ENCODE peak calls at places on chromosomes 2 and 18, in eight cellular contexts. R is GM20000, T is hippocampal formation, L is hepatocyte, I is amniotic stem cell, F is activated B cell treated with CpG ODN at 0.5 μM for 24 hours, J is EL, W is A549. Q is an unnamed sample.

GRCh38 chr2:99430614-99431258 is 59.1 kb downstream of the REV1 start:
- DNase-seq in R (no peak), T (no peak), L (no peak), I (peak; percentile 42), F (no peak), J (peak; percentile 13), W (no peak), Q (peak; percentile 1)

GRCh38 chr2:202161106-202161836 is 77.1 kb downstream of the SUMO1 start:
- DNase-seq in R (no peak), T (no peak), L (no peak), I (no peak), F (no peak), J (no peak), W (no peak), Q (no peak)

GRCh38 chr2:200314976-200315567 is 8.6 kb downstream of the SPATS2L start:
- DNase-seq in R (no peak), T (no peak), L (no peak), I (no peak), F (no peak), J (peak; percentile 59), W (no peak), Q (no peak)

GRCh38 chr18:77344777-77345507 is 95.3 kb downstream of the GALR1 start:
- DNase-seq in R (no peak), T (no peak), L (no peak), I (no peak), F (no peak), J (no peak), W (no peak), Q (no peak)

GRCh38 chr2:172335731-172336130 is 91.7 kb upstream of the ITGA6 start:
- DNase-seq in R (no peak), T (no peak), L (peak; percentile 27), I (no peak), F (no peak), J (no peak), W (no peak), Q (no peak)

GRCh38 chr2:204046145-204046544 is 109.6 kb downstream of the ICOS start:
- DNase-seq in R (peak; percentile 23), T (no peak), L (no peak), I (no peak), F (no peak), J (no peak), W (no peak), Q (no peak)

GRCh38 chr2:164675698-164676097 is 54.4 kb upstream of the GRB14 start:
- DNase-seq in R (no peak), T (no peak), L (no peak), I (no peak), F (no peak), J (no peak), W (no peak), Q (no peak)

GRCh38 chr2:165675551-165675968 is 118.5 kb downstream of the GALNT3 start:
- DNase-seq in R (no peak), T (no peak), L (no peak), I (no peak), F (no peak), J (no peak), W (peak; percentile 19), Q (no peak)

GRCh38 chr2:36371070-36371962 is 15.7 kb downstream of the CRIM1 start:
- DNase-seq in R (no peak), T (no peak), L (no peak), I (no peak), F (no peak), J (peak; percentile 63), W (peak; percentile 62), Q (peak; percentile 74)

GRCh38 chr2:236343400-236344161 is 79.4 kb upstream of the ASB18 start:
- DNase-seq in R (peak; percentile 76), T (no peak), L (peak; percentile 82), I (peak; percentile 52), F (no peak), J (peak; percentile 62), W (peak; percentile 79), Q (peak; percentile 80)

GRCh38 chr2:47724221-47724981 is 58.5 kb upstream of the MSH6 start:
- DNase-seq in R (peak; percentile 76), T (no peak), L (no peak), I (no peak), F (peak; percentile 62), J (peak; percentile 6), W (peak; percentile 18), Q (no peak)

GRCh38 chr18:79900610-79901570 is 50.6 kb downstream of the SLC66A2 start:
- DNase-seq in R (no peak), T (no peak), L (no peak), I (no peak), F (no peak), J (no peak), W (no peak), Q (no peak)

GRCh38 chr2:119111115-119111975 is 47.2 kb downstream of the C1QL2 start:
- DNase-seq in R (no peak), T (no peak), L (peak; percentile 77), I (no peak), F (no peak), J (no peak), W (peak; percentile 9), Q (no peak)

GRCh38 chr2:64422466-64422865 is 31.5 kb upstream of the LGALSL start:
- DNase-seq in R (no peak), T (no peak), L (no peak), I (no peak), F (no peak), J (no peak), W (no peak), Q (no peak)

GRCh38 chr2:19895535-19895934 is 6.2 kb downstream of the TTC32 start:
- DNase-seq in R (no peak), T (no peak), L (no peak), I (no peak), F (no peak), J (no peak), W (no peak), Q (no peak)

GRCh38 chr2:136377423-136378382 is 259.8 kb upstream of the CXCR4 start:
- DNase-seq in R (no peak), T (no peak), L (no peak), I (no peak), F (no peak), J (no peak), W (no peak), Q (no peak)

GRCh38 chr18:31660763-31661162 is 23.6 kb downstream of the B4GALT6 start:
- DNase-seq in R (no peak), T (no peak), L (no peak), I (no peak), F (no peak), J (no peak), W (no peak), Q (no peak)